ENCODE peak calls at places on chromosomes 16 and 17, in five cellular contexts. One of them, this sample, is unnamed.

GRCh38 chr16:28924762-28925385 is at the start of gene RABEP2:
- DNase-seq in endothelial cell of umbilical vein: peak; percentile 91
- DNase-seq in WTC11: peak; percentile 99
- DNase-seq in A549: peak; percentile 97
- DNase-seq in HCT116: peak; percentile 92
- DNase-seq in this sample: peak; percentile 95

GRCh38 chr17:4648741-4649140 is 7.3 kb upstream of the ALOX15 start:
- DNase-seq in WTC11: no peak
- DNase-seq in endothelial cell of umbilical vein: no peak
- DNase-seq in HCT116: no peak
- DNase-seq in A549: no peak
- DNase-seq in this sample: no peak

GRCh38 chr17:48513097-48513496 is 17.7 kb downstream of the HOXB1 start:
- DNase-seq in A549: no peak
- DNase-seq in endothelial cell of umbilical vein: no peak
- DNase-seq in HCT116: no peak
- DNase-seq in WTC11: no peak
- DNase-seq in this sample: no peak

GRCh38 chr16:50839920-50840729 is 98.2 kb downstream of the CYLD start:
- DNase-seq in A549: no peak
- DNase-seq in HCT116: no peak
- DNase-seq in WTC11: no peak
- DNase-seq in endothelial cell of umbilical vein: no peak
- DNase-seq in this sample: no peak

GRCh38 chr17:74962622-74963394 is 9.8 kb downstream of the HID1 start:
- DNase-seq in WTC11: no peak
- DNase-seq in endothelial cell of umbilical vein: no peak
- DNase-seq in A549: no peak
- DNase-seq in HCT116: no peak
- DNase-seq in this sample: no peak

GRCh38 chr17:41434313-41434895 is 6.4 kb downstream of the KRT38 start:
- DNase-seq in A549: no peak
- DNase-seq in HCT116: no peak
- DNase-seq in endothelial cell of umbilical vein: no peak
- DNase-seq in WTC11: no peak
- DNase-seq in this sample: no peak

GRCh38 chr17:14019186-14019956 is 49.9 kb upstream of the COX10 start:
- DNase-seq in WTC11: no peak
- DNase-seq in A549: no peak
- DNase-seq in endothelial cell of umbilical vein: no peak
- DNase-seq in HCT116: no peak
- DNase-seq in this sample: no peak

GRCh38 chr16:55478827-55479559 is at the start of gene MMP2:
- DNase-seq in endothelial cell of umbilical vein: peak; percentile 67
- DNase-seq in A549: no peak
- DNase-seq in HCT116: no peak
- DNase-seq in WTC11: peak; percentile 80
- DNase-seq in this sample: peak; percentile 51

GRCh38 chr17:44095647-44096496 is 25.3 kb downstream of the G6PC3 start:
- DNase-seq in HCT116: no peak
- DNase-seq in endothelial cell of umbilical vein: peak; percentile 97
- DNase-seq in A549: peak; percentile 88
- DNase-seq in WTC11: peak; percentile 85
- DNase-seq in this sample: peak; percentile 78

GRCh38 chr17:65931246-65932149 is 260.4 kb downstream of the CEP112 start:
- DNase-seq in A549: no peak
- DNase-seq in WTC11: no peak
- DNase-seq in HCT116: no peak
- DNase-seq in endothelial cell of umbilical vein: no peak
- DNase-seq in this sample: no peak

GRCh38 chr17:74474043-74474792 is 7.8 kb downstream of the CD300A start:
- DNase-seq in HCT116: no peak
- DNase-seq in WTC11: no peak
- DNase-seq in endothelial cell of umbilical vein: no peak
- DNase-seq in A549: no peak
- DNase-seq in this sample: no peak

GRCh38 chr17:74785096-74785980 is 9.2 kb upstream of the NAT9 start:
- DNase-seq in WTC11: no peak
- DNase-seq in HCT116: no peak
- DNase-seq in A549: no peak
- DNase-seq in endothelial cell of umbilical vein: no peak
- DNase-seq in this sample: no peak

GRCh38 chr17:17021194-17021863 is 20.9 kb upstream of the MPRIP start:
- DNase-seq in WTC11: no peak
- DNase-seq in HCT116: no peak
- DNase-seq in A549: peak; percentile 97
- DNase-seq in endothelial cell of umbilical vein: no peak
- DNase-seq in this sample: no peak

GRCh38 chr17:56314026-56314425 is 160.8 kb downstream of the ANKFN1 start:
- DNase-seq in HCT116: no peak
- DNase-seq in endothelial cell of umbilical vein: no peak
- DNase-seq in WTC11: no peak
- DNase-seq in A549: no peak
- DNase-seq in this sample: no peak

GRCh38 chr17:56310780-56311179 is 157.5 kb downstream of the ANKFN1 start:
- DNase-seq in endothelial cell of umbilical vein: no peak
- DNase-seq in WTC11: no peak
- DNase-seq in A549: no peak
- DNase-seq in HCT116: no peak
- DNase-seq in this sample: no peak

GRCh38 chr17:56305017-56305416 is 151.7 kb downstream of the ANKFN1 start:
- DNase-seq in HCT116: no peak
- DNase-seq in endothelial cell of umbilical vein: no peak
- DNase-seq in A549: no peak
- DNase-seq in WTC11: no peak
- DNase-seq in this sample: no peak

GRCh38 chr17:56313201-56313600 is 159.9 kb downstream of the ANKFN1 start:
- DNase-seq in endothelial cell of umbilical vein: no peak
- DNase-seq in WTC11: no peak
- DNase-seq in A549: no peak
- DNase-seq in HCT116: no peak
- DNase-seq in this sample: no peak

DNA sequence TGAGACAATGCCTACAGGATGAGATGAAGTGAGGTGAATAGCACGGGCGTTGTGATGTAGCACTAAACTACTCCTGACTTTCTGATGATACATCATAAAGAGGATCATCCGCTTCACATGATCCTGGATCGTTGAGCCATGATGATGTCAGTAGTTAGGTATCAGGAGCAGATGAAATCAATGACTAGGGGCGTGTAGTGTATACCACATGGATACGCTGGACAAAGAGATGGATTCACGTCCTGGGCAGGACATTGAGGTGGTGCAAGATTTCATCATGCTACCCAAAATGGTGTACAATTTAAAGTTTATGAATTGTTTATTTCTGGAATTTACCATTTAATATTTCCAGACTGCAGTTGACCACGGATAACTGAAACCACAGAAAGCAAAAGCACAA is 156.6 kb downstream of the ANKFN1 start:
- DNase-seq in HCT116: no peak
- DNase-seq in WTC11: no peak
- DNase-seq in endothelial cell of umbilical vein: no peak
- DNase-seq in A549: no peak
- DNase-seq in this sample: no peak
- TF ChIP-seq MAX in HCT116: no peak
- TF ChIP-seq MAX in WTC11: no peak
- TF ChIP-seq MAX in endothelial cell of umbilical vein: no peak
- TF ChIP-seq MAX in A549: no peak
- TF ChIP-seq MAX in this sample: no peak

GRCh38 chr17:77432034-77432554 is 291.3 kb downstream of the SEC14L1 start:
- DNase-seq in A549: no peak
- DNase-seq in endothelial cell of umbilical vein: no peak
- DNase-seq in WTC11: no peak
- DNase-seq in HCT116: no peak
- DNase-seq in this sample: no peak

GRCh38 chr17:77434136-77435114 is 293.7 kb downstream of the SEC14L1 start:
- DNase-seq in HCT116: no peak
- DNase-seq in endothelial cell of umbilical vein: no peak
- DNase-seq in WTC11: no peak
- DNase-seq in A549: no peak
- DNase-seq in this sample: no peak

GRCh38 chr17:77429985-77430752 is 289.4 kb downstream of the SEC14L1 start:
- DNase-seq in endothelial cell of umbilical vein: peak; percentile 92
- DNase-seq in WTC11: peak; percentile 95
- DNase-seq in A549: peak; percentile 84
- DNase-seq in HCT116: peak; percentile 48
- DNase-seq in this sample: peak; percentile 86

GRCh38 chr17:77433385-77434135 is 292.8 kb downstream of the SEC14L1 start:
- DNase-seq in endothelial cell of umbilical vein: no peak
- DNase-seq in HCT116: no peak
- DNase-seq in A549: no peak
- DNase-seq in WTC11: no peak
- DNase-seq in this sample: no peak

GRCh38 chr17:77432791-77433190 is 292.0 kb downstream of the SEC14L1 start:
- DNase-seq in A549: no peak
- DNase-seq in WTC11: no peak
- DNase-seq in endothelial cell of umbilical vein: no peak
- DNase-seq in HCT116: no peak
- DNase-seq in this sample: no peak
- TF ChIP-seq MAX in A549: no peak
- TF ChIP-seq MAX in WTC11: no peak
- TF ChIP-seq MAX in endothelial cell of umbilical vein: no peak
- TF ChIP-seq MAX in HCT116: no peak
- TF ChIP-seq MAX in this sample: no peak

GRCh38 chr17:29717817-29718216 is 95.1 kb upstream of the CORO6 start:
- DNase-seq in A549: no peak
- DNase-seq in HCT116: no peak
- DNase-seq in WTC11: no peak
- DNase-seq in endothelial cell of umbilical vein: no peak
- DNase-seq in this sample: no peak
- TF ChIP-seq MAX in A549: no peak
- TF ChIP-seq MAX in HCT116: no peak
- TF ChIP-seq MAX in WTC11: no peak
- TF ChIP-seq MAX in endothelial cell of umbilical vein: no peak
- TF ChIP-seq MAX in this sample: no peak

GRCh38 chr17:40366076-40366860 is 1.7 kb upstream of the GJD3 start:
- DNase-seq in WTC11: no peak
- DNase-seq in HCT116: no peak
- DNase-seq in endothelial cell of umbilical vein: no peak
- DNase-seq in A549: no peak
- DNase-seq in this sample: no peak

GRCh38 chr17:40369923-40370322 is 5.4 kb upstream of the GJD3 start:
- DNase-seq in A549: no peak
- DNase-seq in endothelial cell of umbilical vein: no peak
- DNase-seq in HCT116: no peak
- DNase-seq in WTC11: no peak
- DNase-seq in this sample: no peak

GRCh38 chr17:40364121-40364861 is at the start of gene GJD3:
- DNase-seq in endothelial cell of umbilical vein: no peak
- DNase-seq in WTC11: peak; percentile 71
- DNase-seq in A549: no peak
- DNase-seq in HCT116: no peak
- DNase-seq in this sample: peak; percentile 81

GRCh38 chr17:40364906-40365305 is 369 bp upstream of the GJD3 start:
- DNase-seq in endothelial cell of umbilical vein: no peak
- DNase-seq in WTC11: no peak
- DNase-seq in HCT116: no peak
- DNase-seq in A549: no peak
- DNase-seq in this sample: no peak

GRCh38 chr17:40366861-40367518 is 2.5 kb upstream of the GJD3 start:
- DNase-seq in A549: no peak
- DNase-seq in WTC11: no peak
- DNase-seq in endothelial cell of umbilical vein: no peak
- DNase-seq in HCT116: no peak
- DNase-seq in this sample: no peak
- TF ChIP-seq MAX in A549: no peak
- TF ChIP-seq MAX in WTC11: no peak
- TF ChIP-seq MAX in endothelial cell of umbilical vein: no peak
- TF ChIP-seq MAX in HCT116: no peak
- TF ChIP-seq MAX in this sample: no peak

GRCh38 chr16:75078886-75079285 is 37.7 kb downstream of the LDHD start:
- DNase-seq in A549: no peak
- DNase-seq in HCT116: no peak
- DNase-seq in WTC11: no peak
- DNase-seq in endothelial cell of umbilical vein: no peak
- DNase-seq in this sample: no peak

GRCh38 chr16:75081179-75081859 is 35.3 kb downstream of the LDHD start:
- DNase-seq in endothelial cell of umbilical vein: no peak
- DNase-seq in HCT116: no peak
- DNase-seq in WTC11: no peak
- DNase-seq in A549: no peak
- DNase-seq in this sample: no peak

GRCh38 chr16:75083826-75084225 is 32.8 kb downstream of the LDHD start:
- DNase-seq in WTC11: no peak
- DNase-seq in A549: no peak
- DNase-seq in HCT116: no peak
- DNase-seq in endothelial cell of umbilical vein: no peak
- DNase-seq in this sample: no peak

GRCh38 chr16:75079346-75079926 is 37.1 kb downstream of the LDHD start:
- DNase-seq in HCT116: no peak
- DNase-seq in A549: no peak
- DNase-seq in WTC11: no peak
- DNase-seq in endothelial cell of umbilical vein: no peak
- DNase-seq in this sample: no peak

DNA sequence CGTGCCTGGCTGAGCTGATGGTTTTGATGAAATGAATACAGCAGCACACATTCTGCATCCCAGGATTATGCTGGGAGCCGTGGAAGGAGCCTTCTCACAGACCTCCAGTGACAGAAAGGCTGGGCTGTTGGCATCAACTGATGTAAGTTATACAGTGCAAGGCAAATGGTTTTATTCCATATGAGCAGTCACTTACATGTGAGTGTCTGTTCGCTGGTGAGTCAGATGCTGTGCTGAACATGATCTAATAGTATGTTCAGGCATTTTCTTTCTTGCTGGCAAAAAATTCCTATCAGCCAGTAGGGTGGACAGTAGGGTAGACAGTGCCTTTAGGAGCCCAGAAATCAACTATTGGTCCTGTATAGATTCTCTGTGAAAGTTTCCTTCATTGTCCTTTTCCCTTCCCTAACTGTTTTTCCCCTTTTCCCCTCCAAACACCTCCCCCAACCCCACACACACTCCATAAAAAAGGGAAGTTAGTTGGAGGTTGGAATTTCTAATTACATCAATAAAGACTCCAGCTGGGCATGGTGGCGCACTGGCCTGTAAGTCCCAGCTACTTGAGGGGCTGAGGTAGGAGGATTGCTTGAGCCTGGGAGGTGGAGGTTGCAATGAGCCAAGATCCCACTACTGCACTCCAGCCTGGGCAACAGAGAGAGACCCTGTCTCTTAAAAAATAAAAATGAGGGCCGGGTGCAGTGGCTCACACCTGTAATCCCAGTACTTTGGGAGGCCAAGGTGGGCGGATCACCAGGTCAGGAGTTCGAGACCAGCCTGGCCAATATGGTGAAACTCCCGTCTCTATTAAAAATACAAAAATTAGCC is 36.2 kb downstream of the LDHD start:
- DNase-seq in A549: no peak
- DNase-seq in HCT116: no peak
- DNase-seq in WTC11: no peak
- DNase-seq in endothelial cell of umbilical vein: no peak
- DNase-seq in this sample: no peak
- TF ChIP-seq MAX in A549: no peak
- TF ChIP-seq MAX in HCT116: no peak
- TF ChIP-seq MAX in WTC11: no peak
- TF ChIP-seq MAX in endothelial cell of umbilical vein: no peak
- TF ChIP-seq MAX in this sample: no peak

GRCh38 chr17:49979748-49980479 is 10.9 kb downstream of the DLX4 start:
- DNase-seq in HCT116: no peak
- DNase-seq in endothelial cell of umbilical vein: no peak
- DNase-seq in A549: no peak
- DNase-seq in WTC11: no peak
- DNase-seq in this sample: no peak
- TF ChIP-seq MAX in HCT116: no peak
- TF ChIP-seq MAX in endothelial cell of umbilical vein: no peak
- TF ChIP-seq MAX in A549: no peak
- TF ChIP-seq MAX in WTC11: no peak
- TF ChIP-seq MAX in this sample: no peak

This sample was measured in H1.